ENCODE peak calls at places on chromosomes 5 and 9, in nine cellular contexts. I, R, J, O, Y, M, G, D and N are unnamed samples.

GRCh38 chr9:93258818-93259489 is 75.0 kb downstream of the WNK2 start:
- DNase-seq in O (no peak), R (peak; percentile 25), Y (no peak), J (peak; percentile 40), G (peak; percentile 30), M (no peak), D (no peak), I (no peak), N (no peak)

GRCh38 chr5:121982089-121982488 is 20.3 kb downstream of the SRFBP1 start:
- DNase-seq in I (no peak), J (no peak), O (no peak), G (no peak), M (peak; percentile 4), Y (no peak), D (no peak), R (no peak), N (no peak)

GRCh38 chr9:16794871-16795639 is 75.4 kb downstream of the BNC2 start:
- DNase-seq in M (peak; percentile 92), G (no peak), D (peak; percentile 99), R (no peak), Y (no peak), I (peak; percentile 82), J (peak; percentile 62), O (peak; percentile 18), N (peak; percentile 84)

GRCh38 chr5:172110921-172111873 is 76.8 kb downstream of the STK10 start:
- DNase-seq in O (peak; percentile 78), R (peak; percentile 69), D (peak; percentile 62), Y (no peak), J (peak; percentile 73), I (no peak), G (no peak), M (no peak), N (peak; percentile 95)

GRCh38 chr5:37772255-37772654 is 67.6 kb downstream of the GDNF start:
- DNase-seq in J (no peak), I (no peak), Y (no peak), G (no peak), R (no peak), O (no peak), D (no peak), M (no peak), N (no peak)

GRCh38 chr5:146447734-146448380 is 724 bp downstream of the TCERG1 start:
- DNase-seq in I (no peak), D (peak; percentile 61), O (peak; percentile 22), R (no peak), J (no peak), G (no peak), M (peak; percentile 12), Y (peak; percentile 17), N (peak; percentile 21)

GRCh38 chr5:159697536-159697935 is 218.7 kb upstream of the ADRA1B start:
- DNase-seq in O (no peak), R (no peak), I (no peak), D (no peak), M (no peak), Y (no peak), J (no peak), G (no peak), N (no peak)

GRCh38 chr5:174535691-174536090 is 188.7 kb upstream of the MSX2 start:
- DNase-seq in M (no peak), I (no peak), J (no peak), R (no peak), O (peak; percentile 41), D (peak; percentile 38), Y (peak; percentile 97), G (no peak), N (peak; percentile 48)

GRCh38 chr9:69894720-69895119 is 74.1 kb downstream of the CFAP95 start:
- DNase-seq in M (no peak), R (no peak), G (no peak), O (no peak), Y (no peak), J (no peak), D (peak; percentile 34), I (no peak), N (no peak)

GRCh38 chr5:31692561-31693221 is 53.8 kb downstream of the PDZD2 start:
- DNase-seq in G (peak; percentile 50), M (no peak), J (no peak), I (no peak), R (no peak), O (no peak), D (no peak), Y (no peak), N (no peak)

GRCh38 chr9:38035873-38036272 is 33.2 kb downstream of the SHB start:
- DNase-seq in Y (peak; percentile 54), J (no peak), G (no peak), I (no peak), D (peak; percentile 88), O (no peak), M (peak; percentile 52), R (no peak), N (peak; percentile 81)

GRCh38 chr5:149829954-149830353 is 99.8 kb downstream of the PPARGC1B start:
- DNase-seq in J (no peak), Y (no peak), M (no peak), G (no peak), I (no peak), R (no peak), O (no peak), D (no peak), N (no peak)

GRCh38 chr5:10432059-10433008 is 9.3 kb upstream of the ROPN1L start:
- DNase-seq in D (no peak), O (no peak), J (no peak), G (no peak), M (no peak), I (no peak), R (no peak), Y (no peak), N (no peak)

GRCh38 chr5:115531787-115532367 is 12.7 kb downstream of the FEM1C start:
- DNase-seq in I (no peak), J (no peak), O (no peak), R (no peak), Y (no peak), G (no peak), M (no peak), D (no peak), N (no peak)

GRCh38 chr5:150441813-150442698 is 7.5 kb downstream of the RPS14 start:
- DNase-seq in G (peak; percentile 68), I (no peak), M (peak; percentile 71), J (no peak), D (no peak), R (no peak), O (no peak), Y (no peak), N (no peak)

GRCh38 chr5:417301-417700 is 25.7 kb upstream of the EXOC3 start:
- DNase-seq in Y (no peak), I (no peak), G (peak; percentile 26), M (no peak), D (no peak), O (no peak), R (no peak), J (no peak), N (no peak)

GRCh38 chr9:69933445-69933844 is 110.2 kb upstream of the MAMDC2 start:
- DNase-seq in M (no peak), G (no peak), J (no peak), O (no peak), D (no peak), Y (no peak), R (no peak), I (no peak), N (no peak)

GRCh38 chr5:147073098-147073497 is 161.7 kb upstream of the STK32A start:
- DNase-seq in D (no peak), G (no peak), Y (no peak), I (no peak), R (peak; percentile 35), O (no peak), J (no peak), M (no peak), N (no peak)

GRCh38 chr5:116452774-116453368 is 121.8 kb downstream of the SEMA6A start:
- DNase-seq in M (no peak), O (no peak), G (no peak), I (no peak), R (no peak), Y (no peak), D (no peak), J (no peak), N (no peak)

GRCh38 chr5:133952729-133953567 is 15.5 kb downstream of the C5orf15 start:
- DNase-seq in O (peak; percentile 81), J (peak; percentile 80), D (peak; percentile 98), G (no peak), M (peak; percentile 95), R (no peak), Y (no peak), I (peak; percentile 76), N (peak; percentile 95)

GRCh38 chr5:148145916-148146315 is 22.4 kb upstream of the SPINK14 start:
- DNase-seq in D (peak; percentile 19), G (no peak), M (no peak), Y (no peak), O (peak; percentile 10), I (no peak), J (no peak), R (peak; percentile 83), N (peak; percentile 15)

GRCh38 chr5:1204693-1205242 is 3.4 kb downstream of the SLC6A19 start:
- DNase-seq in Y (no peak), O (peak; percentile 52), J (peak; percentile 23), R (no peak), M (no peak), I (no peak), G (no peak), D (peak; percentile 20), N (peak; percentile 41)

GRCh38 chr9:92151691-92152393 is 36.6 kb upstream of the SPTLC1 start:
- DNase-seq in J (no peak), O (peak; percentile 59), R (no peak), D (peak; percentile 89), I (peak; percentile 59), G (no peak), M (peak; percentile 42), Y (no peak), N (peak; percentile 65)

GRCh38 chr9:78866228-78867132 is 569.6 kb downstream of the PSAT1 start:
- DNase-seq in G (no peak), O (peak; percentile 82), J (no peak), Y (peak; percentile 92), I (peak; percentile 88), R (no peak), D (peak; percentile 97), M (peak; percentile 83), N (peak; percentile 91)

GRCh38 chr5:180349391-180349790 is 3.7 kb downstream of the GFPT2 start:
- DNase-seq in I (no peak), G (no peak), Y (no peak), D (no peak), J (no peak), O (no peak), R (no peak), M (no peak), N (no peak)

GRCh38 chr5:50292735-50293394 is 148.2 kb downstream of the EMB start:
- DNase-seq in G (no peak), D (no peak), M (no peak), O (no peak), Y (no peak), R (no peak), J (peak; percentile 31), I (no peak), N (no peak)

GRCh38 chr9:132164604-132165362 is 2.9 kb downstream of the NTNG2 start:
- DNase-seq in O (no peak), G (no peak), I (no peak), J (no peak), D (peak; percentile 46), M (peak; percentile 74), Y (no peak), R (no peak), N (no peak)

GRCh38 chr9:133701321-133701980 is 36.7 kb downstream of the SARDH start:
- DNase-seq in O (no peak), M (no peak), J (peak; percentile 38), I (no peak), Y (no peak), D (no peak), R (no peak), G (peak; percentile 86), N (peak; percentile 71)

GRCh38 chr5:82749453-82749852 is 327.7 kb downstream of the TMEM167A start:
- DNase-seq in O (no peak), G (no peak), M (no peak), J (no peak), I (no peak), Y (no peak), D (no peak), R (no peak), N (peak; percentile 74)

GRCh38 chr5:131460867-131461572 is 174.0 kb downstream of the RAPGEF6 start:
- DNase-seq in I (no peak), D (no peak), J (no peak), G (no peak), O (no peak), R (no peak), Y (no peak), M (no peak), N (no peak)

GRCh38 chr5:127660048-127660733 is 11.3 kb downstream of the CTXN3 start:
- DNase-seq in R (no peak), J (no peak), G (no peak), I (no peak), M (no peak), Y (no peak), D (no peak), O (no peak), N (no peak)